ENCODE peak calls at places on chromosomes 7 and 10, in six cellular contexts. W is C1 segment of cervical spinal cord; Q is GM10248; M is stimulated activated CD8-positive, alpha-beta memory T cell treated with anti-CD3 and anti-CD28 coated beads, Interleukin-15, amount 100 ng/mL, for 4 hours; H is colonic mucosa; T is ELR. O is an unnamed sample.
A peak's percentile ranks its signal among the peaks of the same experiment; 100 is the strongest.

GRCh38 chr7:51899611-51900010 is 583.0 kb upstream of the COBL start:
- DNase-seq in W (no peak), H (no peak), Q (no peak), T (no peak), M (no peak), O (no peak)

GRCh38 chr7:74002474-74003017 is 25.4 kb upstream of the ELN start:
- DNase-seq in T (peak; percentile 85), H (peak; percentile 75), W (no peak), Q (no peak), M (no peak), O (peak; percentile 66)

GRCh38 chr7:139623518-139623917 is 100.0 kb downstream of the CLEC2L start:
- DNase-seq in T (peak; percentile 14), Q (no peak), H (no peak), M (no peak), W (no peak), O (peak; percentile 14)

GRCh38 chr7:132800522-132800921 is 224.3 kb upstream of the PLXNA4 start:
- DNase-seq in T (no peak), Q (no peak), M (no peak), H (no peak), W (no peak), O (peak; percentile 37)

GRCh38 chr7:123941391-123942180 is 16.5 kb downstream of the SPAM1 start:
- DNase-seq in T (no peak), M (no peak), Q (no peak), W (no peak), H (no peak), O (no peak)

GRCh38 chr7:141189231-141189630 is 115.4 kb downstream of the TMEM178B start:
- DNase-seq in Q (no peak), H (no peak), T (no peak), W (no peak), M (no peak), O (no peak)

GRCh38 chr10:78749898-78750297 is 318.9 kb upstream of the ZMIZ1 start:
- DNase-seq in W (no peak), M (no peak), H (no peak), T (no peak), Q (no peak), O (no peak)

GRCh38 chr7:152402384-152403250 is 33.2 kb downstream of the KMT2C start:
- DNase-seq in M (no peak), Q (no peak), W (no peak), H (no peak), T (peak; percentile 75), O (no peak)

GRCh38 chr7:104903044-104903443 is 111.0 kb upstream of the KMT2E start:
- DNase-seq in M (no peak), Q (no peak), H (no peak), W (no peak), T (no peak), O (peak; percentile 14)

GRCh38 chr10:25552283-25552919 is 377.6 kb downstream of the GPR158 start:
- DNase-seq in Q (no peak), T (no peak), W (no peak), M (no peak), H (no peak), O (no peak)

GRCh38 chr10:45433716-45434469 is 59.9 kb downstream of the ALOX5 start:
- DNase-seq in M (no peak), W (no peak), H (no peak), Q (peak; percentile 79), T (no peak), O (no peak)

GRCh38 chr7:88539977-88540376 is 219.5 kb upstream of the ZNF804B start:
- DNase-seq in Q (no peak), H (no peak), W (no peak), M (no peak), T (no peak), O (no peak)

GRCh38 chr7:18570890-18571478 is 75.4 kb downstream of the HDAC9 start:
- DNase-seq in Q (no peak), W (no peak), M (no peak), H (no peak), T (peak; percentile 64), O (peak; percentile 63)

GRCh38 chr7:6675807-6676405 is 30.8 kb downstream of the ZNF12 start:
- DNase-seq in W (no peak), Q (no peak), H (no peak), M (no peak), T (no peak), O (no peak)

GRCh38 chr7:66741706-66742053 is 1.1 kb downstream of the RABGEF1 start:
- DNase-seq in W (no peak), T (peak; percentile 66), H (no peak), M (no peak), Q (no peak), O (peak; percentile 39)

GRCh38 chr7:70040971-70041766 is 442.9 kb downstream of the AUTS2 start:
- DNase-seq in T (no peak), H (no peak), Q (no peak), M (no peak), W (no peak), O (no peak)

GRCh38 chr10:99431190-99431549 is 746 bp upstream of the GOT1 start:
- DNase-seq in H (peak; percentile 83), T (peak; percentile 67), Q (no peak), W (peak; percentile 57), M (no peak), O (peak; percentile 57)

GRCh38 chr10:44925224-44925623 is 14.1 kb downstream of the TMEM72 start:
- DNase-seq in Q (no peak), M (no peak), H (no peak), T (peak; percentile 23), W (no peak), O (no peak)

GRCh38 chr10:15603446-15604011 is 116.2 kb downstream of the ITGA8 start:
- DNase-seq in H (no peak), M (no peak), W (no peak), Q (no peak), T (no peak), O (no peak)

GRCh38 chr7:128908750-128909385 is 1.6 kb downstream of the KCP start:
- DNase-seq in Q (no peak), M (no peak), W (no peak), T (no peak), H (no peak), O (no peak)

GRCh38 chr10:62266611-62267010 is 2.0 kb downstream of the RTKN2 start:
- DNase-seq in H (no peak), Q (no peak), W (no peak), M (no peak), T (no peak), O (no peak)

GRCh38 chr7:17524746-17525145 is 226.3 kb downstream of the AHR start:
- DNase-seq in H (no peak), M (no peak), Q (no peak), W (no peak), T (peak; percentile 68), O (no peak)